ENCODE peak calls at places on chromosome 20, in six cellular contexts. C, O, M, Y, Z and V are unnamed samples.

GRCh38 chr20:51326241-51326819 is 216.2 kb downstream of the NFATC2 start:
- DNase-seq in Z (no peak), O (peak), C (peak), Y (peak), M (no peak), V (no peak)

GRCh38 chr20:34557936-34558319 is 590 bp upstream of the MAP1LC3A start:
- DNase-seq in C (no peak), M (no peak), Z (no peak), Y (no peak), O (no peak), V (no peak)

GRCh38 chr20:43387737-43388136 is 70.0 kb upstream of the SRSF6 start:
- DNase-seq in O (no peak), Y (no peak), Z (no peak), M (no peak), C (no peak), V (no peak)

GRCh38 chr20:35385733-35386132 is 26.0 kb downstream of the UQCC1 start:
- DNase-seq in Y (no peak), C (no peak), M (no peak), O (no peak), Z (no peak), V (no peak)

GRCh38 chr20:21808863-21809664 is 103.6 kb downstream of the PAX1 start:
- DNase-seq in Z (no peak), C (peak), M (peak), Y (peak), O (peak), V (peak)

GRCh38 chr20:46755483-46756417 is 46.3 kb downstream of the SLC2A10 start:
- DNase-seq in Y (no peak), Z (no peak), O (no peak), C (no peak), M (no peak), V (no peak)

GRCh38 chr20:32842688-32843524 is 15.8 kb upstream of the EFCAB8 start:
- DNase-seq in C (no peak), O (peak), Z (no peak), Y (no peak), M (no peak), V (no peak)

GRCh38 chr20:61055130-61055529 is 196.9 kb upstream of the CDH4 start:
- DNase-seq in C (no peak), M (no peak), Z (no peak), O (no peak), Y (no peak), V (no peak)

GRCh38 chr20:53949319-53949839 is 121.0 kb downstream of the BCAS1 start:
- DNase-seq in Y (no peak), Z (no peak), C (no peak), M (no peak), O (no peak), V (no peak)

GRCh38 chr20:3616250-3616649 is 46.9 kb downstream of the GFRA4 start:
- DNase-seq in Y (no peak), O (no peak), Z (no peak), M (no peak), C (no peak), V (no peak)

GRCh38 chr20:11229772-11230171 is 556.0 kb upstream of the JAG1 start:
- DNase-seq in Z (no peak), O (no peak), C (no peak), Y (no peak), M (no peak), V (no peak)

GRCh38 chr20:37042986-37043972 is 52.5 kb downstream of the RBL1 start:
- DNase-seq in Z (peak), C (peak), Y (no peak), M (no peak), O (no peak), V (peak)

GRCh38 chr20:17680128-17680835 is 1.8 kb downstream of the RRBP1 start:
- DNase-seq in Z (no peak), M (no peak), Y (peak), C (no peak), O (peak), V (no peak)

GRCh38 chr20:3803854-3804253 is 7.7 kb downstream of the CDC25B start:
- DNase-seq in O (no peak), Z (no peak), Y (no peak), C (no peak), M (no peak), V (no peak)

GRCh38 chr20:361562-361961 is 14.7 kb downstream of the NRSN2 start:
- DNase-seq in C (no peak), Y (no peak), M (no peak), Z (no peak), O (no peak), V (no peak)

GRCh38 chr20:26208296-26209091 is 511.8 kb upstream of the ZNF337 start:
- DNase-seq in C (peak), O (no peak), M (peak), Y (no peak), Z (no peak), V (no peak)

GRCh38 chr20:60352017-60352416 is 393.8 kb downstream of the CDH26 start:
- DNase-seq in C (no peak), M (no peak), Y (no peak), Z (no peak), O (no peak), V (no peak)

GRCh38 chr20:47318596-47319516 is 37.6 kb downstream of the ZMYND8 start:
- DNase-seq in M (no peak), C (no peak), Z (no peak), Y (peak), O (peak), V (no peak)

GRCh38 chr20:25285091-25285647 is 37.3 kb downstream of the PYGB start:
- DNase-seq in O (no peak), Y (no peak), Z (no peak), M (no peak), C (no peak), V (no peak)

GRCh38 chr20:20864346-20865096 is 152.1 kb upstream of the RALGAPA2 start:
- DNase-seq in M (no peak), O (peak), C (no peak), Y (no peak), Z (no peak), V (no peak)

GRCh38 chr20:40769677-40770285 is 80.7 kb upstream of the MAFB start:
- DNase-seq in M (no peak), Y (no peak), O (no peak), C (no peak), Z (no peak), V (no peak)

DNA sequence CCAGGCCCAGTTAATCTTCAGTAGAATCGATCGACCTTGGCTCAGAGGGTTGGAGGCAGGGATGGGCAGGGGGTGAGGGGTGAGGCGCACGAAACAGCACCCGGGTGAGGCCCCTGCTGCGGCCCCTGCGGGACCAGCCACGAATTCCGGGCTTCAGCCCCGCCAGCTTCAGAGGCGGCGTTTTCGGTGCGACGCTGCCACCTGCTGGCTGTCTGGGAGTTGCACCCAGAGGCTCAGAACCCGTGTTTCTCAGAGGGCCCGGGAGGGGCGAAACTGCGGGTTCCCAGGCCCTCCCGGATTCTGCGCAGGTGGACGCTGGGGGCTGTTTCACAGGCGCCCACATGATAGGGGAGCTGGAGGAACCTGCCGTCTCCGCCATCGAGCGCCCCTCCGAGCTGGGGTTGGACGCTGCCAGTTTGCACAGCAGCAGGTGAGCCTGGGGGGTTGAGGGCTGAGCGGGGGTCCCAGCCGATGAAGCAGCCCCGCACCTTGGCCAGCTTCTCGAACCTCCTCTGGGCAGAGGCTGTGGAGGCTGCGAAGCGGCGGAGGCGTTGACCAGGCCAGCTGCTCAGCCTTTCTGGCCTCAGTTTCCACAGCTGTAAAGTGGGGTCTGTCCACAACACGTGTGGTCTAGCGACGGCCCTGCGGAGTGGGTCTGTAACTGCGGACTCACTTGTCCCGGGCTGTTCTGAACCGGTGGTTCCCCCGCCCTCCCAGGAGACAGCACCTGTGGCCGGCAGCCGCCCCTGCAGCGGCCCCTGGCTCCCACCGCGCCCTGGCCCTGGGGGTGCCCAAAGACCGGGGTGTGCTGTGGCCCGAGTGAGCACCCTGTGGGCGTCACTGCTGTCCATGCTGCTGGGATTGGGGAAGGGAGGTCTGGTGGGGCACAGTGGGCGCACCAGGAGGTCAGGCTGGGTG is 2.5 kb upstream of the BHLHE23 start:
- DNase-seq in O (peak), Z (peak), Y (peak), M (no peak), C (peak), V (peak)
- TF ChIP-seq POLR2AphosphoS5 in O (no peak), Z (peak), Y (no peak), M (no peak), C (peak), V (peak)

GRCh38 chr20:45459606-45460005 is 9.9 kb upstream of the WFDC2 start:
- DNase-seq in Z (no peak), Y (peak), M (no peak), C (no peak), O (no peak), V (no peak)

GRCh38 chr20:45452772-45453171 is 16.8 kb upstream of the WFDC2 start:
- DNase-seq in C (no peak), Y (no peak), M (no peak), Z (no peak), O (no peak), V (no peak)

GRCh38 chr20:45452238-45452637 is 17.3 kb upstream of the WFDC2 start:
- DNase-seq in C (no peak), O (no peak), Y (no peak), Z (no peak), M (no peak), V (no peak)

GRCh38 chr20:45461225-45461624 is 8.3 kb upstream of the WFDC2 start:
- DNase-seq in M (no peak), C (no peak), Z (no peak), Y (no peak), O (no peak), V (no peak)

GRCh38 chr20:45456632-45457031 is 12.9 kb upstream of the WFDC2 start:
- DNase-seq in Z (no peak), M (no peak), C (no peak), Y (peak), O (peak), V (no peak)
- TF ChIP-seq TAF1 in Z (no peak), M (no peak), C (no peak), Y (no peak), O (no peak), V (no peak)

GRCh38 chr20:62926229-62927127 is at the start of gene DIDO1:
- DNase-seq in Z (peak), C (peak), M (no peak), O (peak), Y (peak), V (peak)
- TF ChIP-seq POLR2A in Z (peak), C (peak), M (peak), O (peak), Y (peak), V (no peak)

DNA sequence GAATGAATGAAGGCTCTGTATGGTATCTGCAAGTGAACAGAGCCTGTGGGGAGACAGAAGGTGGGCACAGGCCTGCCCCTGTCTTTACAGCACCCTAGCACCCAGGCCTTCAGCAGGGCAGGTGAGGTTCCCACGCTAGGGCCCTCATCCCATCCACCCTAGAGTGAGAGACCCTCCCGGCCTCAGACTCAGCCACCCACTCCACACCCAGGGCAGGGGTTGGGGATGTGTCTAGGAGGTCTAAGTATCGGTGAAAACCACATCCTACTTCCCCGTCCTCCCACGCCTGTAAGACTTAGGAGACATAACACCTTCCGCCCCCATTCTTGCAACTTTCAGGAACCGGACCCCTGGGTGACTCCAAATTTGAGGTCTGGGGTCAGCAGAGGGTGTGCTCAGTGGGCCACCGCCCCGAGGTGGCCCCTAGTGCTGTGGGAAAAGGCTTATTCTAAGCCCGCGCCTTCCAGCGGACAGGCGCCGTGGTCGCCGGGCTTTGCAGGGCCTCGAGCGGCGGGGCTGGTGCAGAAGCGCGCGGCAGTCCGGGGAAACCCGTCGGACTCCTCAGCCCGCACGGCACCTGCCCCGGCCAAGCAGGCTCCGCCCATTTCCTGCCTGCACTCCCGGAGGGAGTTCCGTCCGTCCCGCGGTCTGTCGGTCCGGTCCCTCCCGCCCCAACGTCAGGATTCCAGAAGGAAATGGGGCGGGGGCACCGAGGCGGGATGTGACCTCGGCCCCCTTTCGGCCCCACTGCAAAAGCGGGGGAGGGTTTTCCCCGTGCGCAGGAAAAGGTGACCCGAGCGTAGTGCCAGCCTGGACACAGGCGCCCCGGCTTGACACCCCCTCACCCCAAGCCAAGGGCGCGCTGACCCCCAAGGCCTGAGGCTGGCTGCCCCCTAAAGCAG is 872 bp downstream of the SAMD10 start:
- DNase-seq in C (peak), Y (peak), O (peak), M (no peak), Z (no peak), V (peak)
- TF ChIP-seq POLR2AphosphoS5 in C (no peak), Y (no peak), O (no peak), M (no peak), Z (peak), V (peak)

GRCh38 chr20:23666189-23666588 is 22.6 kb downstream of the CST4 start:
- DNase-seq in Y (no peak), O (no peak), Z (no peak), C (no peak), M (no peak), V (no peak)
- TF ChIP-seq TAF1 in Y (no peak), O (no peak), Z (no peak), C (no peak), M (no peak), V (no peak)

GRCh38 chr20:49278036-49278816 is at the start of gene ZNFX1:
- DNase-seq in Y (peak), C (peak), M (peak), Z (peak), O (peak), V (peak)
- TF ChIP-seq POLR2A in Y (peak), C (peak), M (peak), Z (peak), O (peak), V (peak)

GRCh38 chr20:57566399-57566798 is 5.5 kb downstream of the PCK1 start:
- DNase-seq in C (no peak), M (no peak), Z (no peak), O (no peak), Y (no peak), V (no peak)

GRCh38 chr20:57568088-57568896 is 7.4 kb downstream of the PCK1 start:
- DNase-seq in C (no peak), M (no peak), Z (no peak), O (peak), Y (no peak), V (no peak)

GRCh38 chr20:57567471-57568079 is 6.7 kb downstream of the PCK1 start:
- DNase-seq in O (no peak), M (no peak), Z (no peak), Y (no peak), C (no peak), V (no peak)

GRCh38 chr20:57564951-57565642 is 4.2 kb downstream of the PCK1 start:
- DNase-seq in C (no peak), M (no peak), O (no peak), Z (no peak), Y (no peak), V (no peak)

GRCh38 chr20:57566803-57567459 is 6.0 kb downstream of the PCK1 start:
- DNase-seq in C (no peak), Z (no peak), O (no peak), Y (no peak), M (no peak), V (no peak)
- TF ChIP-seq POLR2AphosphoS5 in C (no peak), Z (no peak), O (peak), Y (no peak), M (no peak), V (no peak)